ENCODE peak calls at places on chromosomes 3 and 15, in five cellular contexts. Q is NCI-H187, C is choroid plexus epithelial cell, A is IMR-90, J is NB4. D is an unnamed sample.

GRCh38 chr15:48358229-48358641 is 27.0 kb downstream of the DUT start:
- DNase-seq in Q (no peak), C (peak), A (peak), J (peak), D (no peak)

GRCh38 chr15:75237316-75237982 is 20.7 kb upstream of the GOLGA6C start:
- DNase-seq in Q (no peak), C (no peak), A (no peak), J (no peak), D (no peak)

GRCh38 chr3:143464850-143465249 is 345.3 kb downstream of the CHST2 start:
- DNase-seq in Q (no peak), C (peak), A (peak), J (no peak), D (peak)

GRCh38 chr3:45640091-45640507 is 45.5 kb downstream of the LIMD1 start:
- DNase-seq in Q (no peak), C (no peak), A (no peak), J (peak), D (no peak)

GRCh38 chr3:59818033-59818936 is 768.5 kb upstream of the CFAP20DC start:
- DNase-seq in Q (no peak), C (peak), A (peak), J (no peak), D (peak)

GRCh38 chr3:162643245-162643644 is 1146.6 kb downstream of the OTOL1 start:
- DNase-seq in Q (no peak), C (peak), A (no peak), J (peak), D (no peak)

GRCh38 chr15:59170295-59170881 is 36.3 kb upstream of the LDHAL6B start:
- DNase-seq in Q (no peak), C (no peak), A (no peak), J (no peak), D (no peak)

GRCh38 chr3:105957722-105958121 is 88.9 kb upstream of the CBLB start:
- DNase-seq in Q (no peak), C (peak), A (peak), J (no peak), D (peak)

GRCh38 chr3:193714523-193715137 is 121.6 kb downstream of the OPA1 start:
- DNase-seq in Q (no peak), C (no peak), A (no peak), J (no peak), D (no peak)

GRCh38 chr15:74036271-74037170 is 42.0 kb downstream of the PML start:
- DNase-seq in Q (peak), C (peak), A (peak), J (peak), D (no peak)

D was measured in stromal cell of bone marrow.